ENCODE peak calls at places on chromosomes 5 and 9, in seven cellular contexts. X is adipocyte, K is mesendoderm, U is H9, H is neural progenitor cell, J is IMR-90, F is GM23248. D is an unnamed sample.

GRCh38 chr9:96027271-96028131 is 152.0 kb downstream of the ERCC6L2 start:
- DNase-seq in X (no peak), K (peak; percentile 48), U (peak; percentile 49), H (peak; percentile 56), J (no peak), F (peak; percentile 7), D (peak; percentile 82)

GRCh38 chr5:80343067-80343466 is 23.3 kb downstream of the SPZ1 start:
- DNase-seq in X (no peak), K (no peak), U (no peak), H (no peak), J (peak; percentile 4), F (no peak), D (no peak)

GRCh38 chr5:37717613-37718431 is 122.0 kb downstream of the GDNF start:
- DNase-seq in X (peak; percentile 87), K (peak; percentile 10), U (no peak), H (peak; percentile 22), J (peak; percentile 88), F (peak; percentile 53), D (no peak)

GRCh38 chr5:158947831-158948230 is 151.9 kb downstream of the EBF1 start:
- DNase-seq in X (no peak), K (no peak), U (no peak), H (no peak), J (peak; percentile 43), F (peak; percentile 26), D (no peak)

GRCh38 chr5:38607396-38607795 is 51.0 kb upstream of the LIFR start:
- DNase-seq in X (peak; percentile 91), K (no peak), U (no peak), H (no peak), J (peak; percentile 97), F (peak; percentile 75), D (no peak)

GRCh38 chr9:7095054-7095453 is 337.3 kb downstream of the KDM4C start:
- DNase-seq in X (no peak), K (no peak), U (no peak), H (no peak), J (no peak), F (no peak), D (no peak)

GRCh38 chr5:29231153-29231552 is 1962.3 kb upstream of the CDH6 start:
- DNase-seq in X (no peak), K (no peak), U (no peak), H (no peak), J (no peak), F (no peak), D (no peak)

GRCh38 chr5:53303105-53303504 is 177.3 kb upstream of the FST start:
- DNase-seq in X (peak; percentile 20), K (no peak), U (no peak), H (no peak), J (peak; percentile 88), F (peak; percentile 89), D (no peak)

GRCh38 chr9:133701981-133702797 is 36.0 kb downstream of the SARDH start:
- DNase-seq in X (peak; percentile 28), K (peak; percentile 69), U (no peak), H (no peak), J (peak; percentile 15), F (no peak), D (peak; percentile 82)

GRCh38 chr9:5549671-5550650 is 39.6 kb downstream of the PDCD1LG2 start:
- DNase-seq in X (peak; percentile 48), K (no peak), U (no peak), H (no peak), J (peak; percentile 70), F (peak; percentile 73), D (no peak)

GRCh38 chr9:78900500-78900899 is 603.6 kb downstream of the PSAT1 start:
- DNase-seq in X (peak; percentile 49), K (no peak), U (no peak), H (no peak), J (peak; percentile 37), F (no peak), D (no peak)

GRCh38 chr5:76625087-76625860 is 2.1 kb upstream of the F2RL2 start:
- DNase-seq in X (no peak), K (peak; percentile 87), U (no peak), H (no peak), J (no peak), F (no peak), D (no peak)

GRCh38 chr5:178203670-178204204 is 596 bp upstream of the HNRNPAB start:
- DNase-seq in X (no peak), K (no peak), U (no peak), H (no peak), J (no peak), F (no peak), D (peak; percentile 87)

GRCh38 chr5:141605523-141606277 is 13.1 kb downstream of the DIAPH1 start:
- DNase-seq in X (no peak), K (no peak), U (no peak), H (no peak), J (no peak), F (no peak), D (no peak)

GRCh38 chr5:80399553-80400239 is 8.2 kb upstream of the ZFYVE16 start:
- DNase-seq in X (peak; percentile 72), K (no peak), U (no peak), H (no peak), J (peak; percentile 73), F (peak; percentile 88), D (no peak)

GRCh38 chr5:143004361-143004802 is 234.2 kb downstream of the ARHGAP26 start:
- DNase-seq in X (no peak), K (no peak), U (no peak), H (no peak), J (no peak), F (no peak), D (no peak)

GRCh38 chr5:143001764-143002351 is 231.7 kb downstream of the ARHGAP26 start:
- DNase-seq in X (peak; percentile 82), K (peak; percentile 71), U (no peak), H (no peak), J (peak; percentile 84), F (peak; percentile 85), D (no peak)

GRCh38 chr5:143006511-143006910 is 236.3 kb downstream of the ARHGAP26 start:
- DNase-seq in X (no peak), K (no peak), U (no peak), H (no peak), J (no peak), F (peak; percentile 11), D (no peak)

GRCh38 chr5:143002459-143003327 is 232.5 kb downstream of the ARHGAP26 start:
- DNase-seq in X (peak; percentile 89), K (peak; percentile 66), U (no peak), H (peak; percentile 30), J (peak; percentile 86), F (peak; percentile 79), D (no peak)

GRCh38 chr5:143003328-143003636 is 233.1 kb downstream of the ARHGAP26 start:
- DNase-seq in X (no peak), K (no peak), U (no peak), H (no peak), J (no peak), F (no peak), D (no peak)
- H3K9ac ChIP-seq in X (peak overlapping the region; percentile 10), K (no peak overlapping the region), U (no peak overlapping the region), H (no peak overlapping the region), J (no peak overlapping the region), F (peak overlapping the region; percentile 65), D (no peak overlapping the region)

GRCh38 chr9:117662651-117663050 is 41.6 kb upstream of the TLR4 start:
- DNase-seq in X (no peak), K (peak; percentile 53), U (no peak), H (no peak), J (no peak), F (no peak), D (no peak)

GRCh38 chr9:117665601-117666377 is 38.4 kb upstream of the TLR4 start:
- DNase-seq in X (no peak), K (no peak), U (no peak), H (no peak), J (no peak), F (no peak), D (no peak)

DNA sequence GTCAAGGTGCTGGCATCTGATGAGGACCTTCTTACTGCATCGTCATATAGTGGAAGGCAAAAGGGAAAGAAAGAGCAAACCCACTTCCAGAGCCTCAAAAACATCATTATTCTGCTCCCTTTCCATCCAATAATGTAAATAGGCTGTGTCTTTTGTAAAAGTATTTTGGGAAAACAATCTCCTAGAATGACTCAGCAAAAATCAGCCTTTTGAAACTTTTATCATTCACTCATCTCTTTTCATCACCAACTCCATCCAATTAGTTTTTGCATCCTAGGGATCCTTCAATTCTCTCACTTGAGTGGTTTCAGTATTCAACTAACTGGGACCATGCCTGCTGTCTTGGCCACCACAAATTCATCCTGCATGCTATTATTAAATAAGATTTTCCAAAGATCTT is 39.8 kb upstream of the TLR4 start:
- DNase-seq in X (no peak), K (no peak), U (no peak), H (no peak), J (no peak), F (no peak), D (no peak)
- H3K9ac ChIP-seq in X (no peak overlapping the region), K (no peak overlapping the region), U (no peak overlapping the region), H (no peak overlapping the region), J (no peak overlapping the region), F (no peak overlapping the region), D (no peak overlapping the region)

GRCh38 chr9:91900057-91900816 is 49.8 kb downstream of the ROR2 start:
- DNase-seq in X (no peak), K (peak; percentile 89), U (no peak), H (peak; percentile 38), J (no peak), F (peak; percentile 19), D (peak; percentile 79)
- H3K9ac ChIP-seq in X (no peak overlapping the region), K (peak overlapping the region; percentile 54), U (no peak overlapping the region), H (no peak overlapping the region), J (no peak overlapping the region), F (no peak overlapping the region), D (no peak overlapping the region)

GRCh38 chr9:128901379-128901778 is 19.4 kb upstream of the PHYHD1 start:
- DNase-seq in X (no peak), K (no peak), U (no peak), H (no peak), J (no peak), F (no peak), D (no peak)

GRCh38 chr9:128901822-128902221 is 19.0 kb upstream of the PHYHD1 start:
- DNase-seq in X (no peak), K (no peak), U (no peak), H (no peak), J (no peak), F (no peak), D (no peak)

GRCh38 chr9:128898845-128899565 is 17.1 kb downstream of the LRRC8A start:
- DNase-seq in X (no peak), K (no peak), U (no peak), H (no peak), J (no peak), F (no peak), D (no peak)

GRCh38 chr9:128898382-128898781 is 16.4 kb downstream of the LRRC8A start:
- DNase-seq in X (no peak), K (no peak), U (no peak), H (no peak), J (no peak), F (no peak), D (no peak)

DNA sequence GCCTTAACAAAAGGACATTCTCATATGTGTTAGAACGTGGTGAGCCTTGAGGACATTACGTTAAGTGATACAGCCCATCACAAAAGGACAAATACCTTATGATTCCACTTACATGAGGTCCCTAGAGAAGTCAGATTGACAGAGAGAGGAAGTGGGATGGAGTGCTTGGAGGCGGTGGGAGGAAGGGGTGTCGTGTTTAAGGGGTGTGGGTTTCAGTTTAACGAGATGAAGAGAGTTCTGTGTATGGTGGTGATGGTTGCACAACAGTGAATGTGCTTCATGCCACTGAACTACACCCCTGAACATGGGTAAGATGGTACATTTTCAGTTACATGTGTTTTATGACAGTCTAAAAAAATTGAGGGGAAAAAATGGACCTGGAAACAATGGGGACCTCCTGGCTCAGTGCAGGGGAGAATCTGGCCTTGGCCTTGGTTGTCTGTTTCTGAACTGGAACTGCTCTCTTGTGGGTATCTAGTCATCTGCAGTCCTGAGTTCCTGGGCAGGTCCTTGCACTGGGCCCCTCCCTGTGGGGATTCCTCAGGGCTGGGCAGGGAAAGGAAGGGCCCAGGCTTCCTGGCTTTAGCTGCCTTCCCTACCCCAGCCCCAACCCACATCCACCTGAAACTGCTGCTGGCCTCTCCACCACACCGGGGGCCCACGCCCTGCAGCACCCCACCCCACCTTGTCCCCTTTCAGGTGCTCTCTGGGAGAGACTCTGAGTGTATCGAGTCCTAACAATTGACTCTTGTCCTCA is 17.8 kb downstream of the LRRC8A start:
- DNase-seq in X (peak; percentile 21), K (no peak), U (no peak), H (no peak), J (no peak), F (peak; percentile 45), D (no peak)
- H3K9ac ChIP-seq in X (no peak overlapping the region), K (no peak overlapping the region), U (no peak overlapping the region), H (no peak overlapping the region), J (no peak overlapping the region), F (no peak overlapping the region), D (no peak overlapping the region)

D was measured in kidney.